ENCODE peak calls at places on chromosomes 5 and 9, in eight cellular contexts. M is endodermal cell; E is vagina; R is lung; B is adrenal gland; F is CD8-positive, alpha-beta T cell; N is lower lobe of right lung; G is body of pancreas. Q is an unnamed sample.

GRCh38 chr5:148390914-148391313 is 7.2 kb downstream of the FBXO38 start:
- DNase-seq in M (no peak), E (no peak), R (no peak), B (no peak), F (no peak), N (no peak), G (no peak), Q (no peak)

GRCh38 chr9:107141967-107142366 is 141.1 kb upstream of the RAD23B start:
- DNase-seq in M (peak; percentile 55), E (no peak), R (no peak), B (no peak), F (no peak), N (no peak), G (no peak), Q (no peak)

GRCh38 chr5:173717959-173718358 is 101.5 kb upstream of the BOD1 start:
- DNase-seq in M (no peak), E (no peak), R (no peak), B (no peak), F (no peak), N (no peak), G (no peak), Q (no peak)

GRCh38 chr9:116390306-116391228 is 237.0 kb downstream of the PAPPA start:
- DNase-seq in M (no peak), E (no peak), R (no peak), B (no peak), F (no peak), N (no peak), G (no peak), Q (no peak)

GRCh38 chr9:8904971-8905370 is 1105.4 kb upstream of the DMAC1 start:
- DNase-seq in M (no peak), E (no peak), R (no peak), B (no peak), F (no peak), N (no peak), G (no peak), Q (no peak)

GRCh38 chr5:103915081-103915480 is 352.5 kb upstream of the NUDT12 start:
- DNase-seq in M (no peak), E (no peak), R (no peak), B (no peak), F (no peak), N (no peak), G (no peak), Q (no peak)

GRCh38 chr9:124780757-124781151 is 3.8 kb downstream of the OLFML2A start:
- DNase-seq in M (no peak), E (no peak), R (no peak), B (no peak), F (no peak), N (no peak), G (no peak), Q (no peak)

GRCh38 chr5:38853753-38854470 is 8.1 kb downstream of the OSMR start:
- DNase-seq in M (no peak), E (no peak), R (peak; percentile 66), B (no peak), F (no peak), N (no peak), G (no peak), Q (no peak)

GRCh38 chr5:69105996-69106906 is 12.4 kb downstream of the SLC30A5 start:
- DNase-seq in M (no peak), E (no peak), R (no peak), B (no peak), F (no peak), N (no peak), G (no peak), Q (no peak)

DNA sequence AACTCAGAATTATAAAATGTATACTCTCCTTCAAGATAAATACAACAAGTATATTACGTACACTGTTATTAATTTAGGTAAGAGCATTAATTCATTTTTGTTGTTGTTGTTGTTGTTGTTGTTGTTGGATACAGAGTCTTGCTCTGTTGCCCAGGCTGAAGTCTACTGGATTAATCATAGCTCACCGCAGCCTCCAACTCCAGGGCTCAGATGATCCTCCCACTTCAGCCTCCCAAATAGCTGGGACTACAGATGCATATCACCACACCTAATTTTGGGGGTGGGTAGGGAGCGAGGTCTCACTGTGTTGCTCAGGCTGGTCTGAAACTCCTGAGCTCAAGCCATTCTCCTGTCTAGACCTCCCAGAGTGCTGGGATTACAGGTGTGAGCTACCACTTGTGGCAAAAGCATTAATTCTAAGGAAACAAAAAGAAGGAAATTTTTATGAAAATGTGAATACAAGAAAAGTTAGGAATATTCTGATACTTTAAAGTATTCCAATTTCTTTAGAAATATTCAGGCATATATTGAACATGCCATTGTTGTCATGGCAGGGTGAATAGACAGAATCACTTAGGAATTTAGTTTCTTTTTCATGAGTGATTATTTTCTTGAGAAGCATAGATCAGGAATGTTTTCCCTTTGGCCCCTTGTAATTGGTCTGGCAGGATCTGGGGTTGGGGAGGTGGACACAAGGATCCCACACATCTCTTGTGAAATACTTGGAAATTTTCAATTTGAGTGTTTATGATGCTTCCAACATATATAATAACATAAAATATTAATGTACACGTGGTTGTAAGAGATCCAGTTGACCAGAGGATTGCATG is 263.7 kb downstream of the FANCC start:
- DNase-seq in M (peak; percentile 82), E (peak; percentile 9), R (no peak), B (no peak), F (no peak), N (no peak), G (no peak), Q (no peak)
- H3K4me1 ChIP-seq in M (peaks cover 16% of the 10 kb centered on the region), E (peaks cover 78% of the 10 kb centered on the region), R (peaks cover 34% of the 10 kb centered on the region), B (peaks cover 33% of the 10 kb centered on the region), F (peaks cover 4% of the 10 kb centered on the region), N (peaks cover 79% of the 10 kb centered on the region), G (peaks cover 82% of the 10 kb centered on the region), Q (peaks cover 68% of the 10 kb centered on the region)

DNA sequence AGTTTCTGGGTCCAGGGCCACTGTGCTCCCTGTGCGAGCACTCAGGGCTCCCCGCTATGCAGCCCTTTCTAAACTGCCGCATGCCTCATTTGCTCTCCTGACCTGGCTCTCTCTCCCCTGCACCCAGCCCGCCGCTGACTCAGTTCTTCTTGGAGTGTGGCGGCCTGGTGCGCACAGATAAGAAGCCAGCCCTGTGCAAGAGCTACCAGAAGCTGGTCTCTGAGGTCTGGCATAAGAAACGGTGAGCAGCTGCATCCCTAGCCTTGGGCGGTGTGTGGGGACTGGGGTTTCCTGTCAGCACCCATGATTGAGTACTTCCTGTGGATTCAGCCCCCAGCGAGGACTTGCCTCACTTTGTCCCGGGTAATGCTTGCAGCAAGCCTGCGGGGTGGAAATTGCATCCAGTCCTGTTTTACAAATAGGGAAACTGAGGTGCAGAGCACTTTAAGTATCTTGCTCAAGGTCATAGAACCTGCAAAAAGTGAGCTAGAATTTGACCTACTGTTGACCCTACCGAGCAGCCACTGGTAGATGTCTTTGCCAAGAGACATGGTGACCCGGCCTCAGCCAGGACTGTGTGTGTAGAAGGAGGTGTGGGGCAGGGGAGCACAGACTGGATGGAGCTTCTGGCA is 27.9 kb downstream of the USP20 start:
- DNase-seq in M (no peak), E (no peak), R (no peak), B (no peak), F (peak; percentile 69), N (no peak), G (no peak), Q (peak; percentile 90)
- H3K36me3 ChIP-seq in M (peaks cover 17% of the 10 kb centered on the region), E (peaks cover 46% of the 10 kb centered on the region), R (peaks cover 56% of the 10 kb centered on the region), B (no peaks in the 10 kb centered on the region), F (peaks cover 30% of the 10 kb centered on the region), N (peaks cover 65% of the 10 kb centered on the region), G (peaks cover 8% of the 10 kb centered on the region), Q (peaks cover 11% of the 10 kb centered on the region)

DNA sequence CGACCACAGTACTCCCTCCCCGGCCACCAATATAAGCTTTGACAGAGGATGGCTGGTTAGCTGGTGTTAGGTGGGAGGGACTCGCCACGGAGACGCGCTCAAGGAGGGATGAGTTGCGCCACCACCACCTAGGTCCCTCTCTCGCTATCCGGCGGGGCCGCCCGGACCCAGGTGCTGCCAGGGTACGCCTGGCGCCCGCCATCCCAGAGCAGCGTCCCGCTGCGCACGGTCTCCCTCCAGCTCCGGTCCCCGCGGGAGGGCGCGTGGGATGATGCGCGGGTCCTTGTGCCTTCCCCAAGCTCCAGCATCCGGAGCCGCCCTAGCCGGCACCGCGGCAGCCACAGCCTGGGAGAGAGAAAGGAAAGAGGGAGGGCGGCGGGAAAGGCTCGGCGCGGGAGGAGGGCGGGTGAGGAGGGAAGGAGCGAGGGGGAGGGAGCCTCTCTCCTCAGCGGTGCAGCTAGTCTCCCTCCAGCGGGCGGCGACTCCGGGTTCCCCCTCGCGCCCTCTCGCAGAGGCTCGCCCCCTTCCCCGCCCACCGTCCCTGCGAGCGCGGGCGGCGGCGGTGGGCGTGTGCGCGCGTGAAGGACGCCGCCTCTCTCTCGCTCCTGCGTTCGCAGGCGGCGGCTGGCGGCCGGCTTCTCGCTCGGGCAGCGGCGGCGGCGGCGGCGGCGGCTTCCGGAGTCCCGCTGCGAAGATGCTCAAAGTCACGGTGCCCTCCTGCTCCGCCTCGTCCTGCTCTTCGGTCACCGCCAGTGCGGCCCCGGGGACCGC is at the start of gene CAMK4:
- DNase-seq in M (peak; percentile 92), E (no peak), R (peak; percentile 33), B (peak; percentile 60), F (peak; percentile 84), N (peak; percentile 58), G (peak; percentile 35), Q (peak; percentile 79)
- TF ChIP-seq CTCF in M (peak; percentile 50), E (no peak), R (no peak), B (no peak), F (peak; percentile 46), N (no peak), G (no peak), Q (peak; percentile 55)

DNA sequence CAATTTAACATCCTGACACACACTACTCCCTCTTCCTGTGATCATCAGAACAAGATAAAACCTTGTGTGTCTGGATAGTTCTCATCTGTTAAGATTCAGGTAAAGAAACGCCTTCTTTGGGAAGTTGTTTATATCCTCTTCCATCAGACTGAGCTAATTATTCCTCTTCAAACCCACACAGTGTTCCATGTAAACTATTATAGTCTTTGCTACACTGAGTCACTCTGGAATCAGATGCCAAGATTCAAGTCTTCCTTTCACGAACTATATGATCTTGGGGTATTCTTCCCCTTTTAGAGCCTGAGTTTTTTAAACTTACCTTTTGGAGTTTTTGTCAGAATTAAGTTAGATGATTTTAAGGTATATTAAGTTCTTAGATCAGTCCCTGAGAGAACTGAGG is 2.0 kb downstream of the OR1J1 start:
- DNase-seq in M (no peak), E (no peak), R (no peak), B (no peak), F (no peak), N (no peak), G (no peak), Q (no peak)
- H3K4me1 ChIP-seq in M (no peaks in the 10 kb centered on the region), E (no peaks in the 10 kb centered on the region), R (no peaks in the 10 kb centered on the region), B (no peaks in the 10 kb centered on the region), F (no peaks in the 10 kb centered on the region), N (no peaks in the 10 kb centered on the region), G (no peaks in the 10 kb centered on the region), Q (no peaks in the 10 kb centered on the region)

DNA sequence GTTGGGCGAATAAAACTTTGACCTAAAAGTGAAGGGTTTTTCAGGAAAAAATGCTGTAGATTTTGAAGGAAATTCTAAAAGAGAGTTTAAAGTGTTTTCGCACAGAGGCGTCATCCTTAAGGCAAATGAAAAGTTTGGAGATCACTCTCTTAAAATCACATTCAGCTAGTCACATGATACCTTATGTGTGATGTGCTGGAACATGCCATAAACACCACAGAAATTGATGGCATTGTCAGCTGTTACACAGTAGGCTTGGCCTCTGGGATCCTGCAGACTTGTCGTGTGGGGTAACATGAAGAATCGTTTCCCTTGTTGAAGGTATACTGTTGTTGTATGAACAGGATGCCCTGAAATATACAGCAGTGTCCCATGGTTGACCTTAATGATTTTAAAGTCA is 3.3 kb downstream of the ANP32B start:
- DNase-seq in M (no peak), E (no peak), R (no peak), B (no peak), F (no peak), N (no peak), G (no peak), Q (no peak)
- H3K36me3 ChIP-seq in M (peaks cover under 1% of the 10 kb centered on the region), E (no peaks in the 10 kb centered on the region), R (no peaks in the 10 kb centered on the region), B (no peaks in the 10 kb centered on the region), F (no peaks in the 10 kb centered on the region), N (no peaks in the 10 kb centered on the region), G (no peaks in the 10 kb centered on the region), Q (peaks cover 5% of the 10 kb centered on the region)

Q was measured in RWPE2.